ENCODE peak calls at places on chromosomes 12 and 14, in five cellular contexts. Y is omental fat pad, H is NCI-H2081, Q is head of caudate nucleus, B is RPMI7951. P is an unnamed sample.

GRCh38 chr14:65184032-65184764 is 81.9 kb upstream of the MAX start:
- DNase-seq in H (peak), B (peak), Y (no peak), Q (no peak), P (no peak)

GRCh38 chr12:55815473-55815872 is 2.1 kb downstream of the SARNP start:
- DNase-seq in Q (no peak), Y (no peak), H (no peak), B (no peak), P (no peak)

GRCh38 chr14:51335521-51335920 is 95.5 kb downstream of the TMX1 start:
- DNase-seq in H (no peak), B (peak), Y (no peak), Q (no peak), P (no peak)

GRCh38 chr12:120066341-120066740 is 50.2 kb downstream of the RAB35 start:
- DNase-seq in H (no peak), Q (no peak), Y (no peak), B (no peak), P (no peak)

GRCh38 chr12:48690990-48691389 is 9.0 kb upstream of the KANSL2 start:
- DNase-seq in Q (no peak), H (no peak), Y (no peak), B (no peak), P (no peak)

GRCh38 chr12:18108611-18109010 is 18.6 kb upstream of the RERGL start:
- DNase-seq in H (no peak), B (no peak), Q (no peak), Y (no peak), P (no peak)

GRCh38 chr14:69559581-69560011 is 15.1 kb downstream of the CCDC177 start:
- DNase-seq in Y (no peak), Q (peak), B (peak), H (peak), P (no peak)

GRCh38 chr12:84069699-84070098 is 842.9 kb downstream of the SLC6A15 start:
- DNase-seq in Q (no peak), H (no peak), Y (no peak), B (no peak), P (no peak)

GRCh38 chr14:51430079-51430478 is 190.0 kb downstream of the TMX1 start:
- DNase-seq in B (peak), Q (no peak), H (no peak), Y (no peak), P (no peak)

P was measured in MV-4-11.